ENCODE peak calls at places on chromosome 1, in nine cellular contexts. One of them, this sample, is unnamed.
A peak's percentile ranks its signal among the peaks of the same experiment; 100 is the strongest.

GRCh38 chr1:95118019-95118499 is 904 bp downstream of the TLCD4 start:
- DNase-seq in left ventricle myocardium inferior: no peak
- DNase-seq in endothelial cell of umbilical vein: no peak
- DNase-seq in aorta: no peak
- DNase-seq in naive thymus-derived CD4-positive, alpha-beta T cell: no peak
- DNase-seq in heart left ventricle: peak; percentile 42
- DNase-seq in A549: peak; percentile 11
- DNase-seq in neural progenitor cell: no peak
- DNase-seq in OCI-LY7: no peak
- DNase-seq in this sample: no peak

GRCh38 chr1:207007352-207008033 is 25.1 kb downstream of the C1orf116 start:
- DNase-seq in left ventricle myocardium inferior: no peak
- DNase-seq in endothelial cell of umbilical vein: no peak
- DNase-seq in aorta: no peak
- DNase-seq in naive thymus-derived CD4-positive, alpha-beta T cell: no peak
- DNase-seq in heart left ventricle: no peak
- DNase-seq in A549: peak; percentile 95
- DNase-seq in neural progenitor cell: peak; percentile 52
- DNase-seq in OCI-LY7: no peak
- DNase-seq in this sample: no peak

GRCh38 chr1:28126778-28127430 is 38.5 kb upstream of the EYA3 start:
- DNase-seq in left ventricle myocardium inferior: no peak
- DNase-seq in endothelial cell of umbilical vein: no peak
- DNase-seq in aorta: no peak
- DNase-seq in naive thymus-derived CD4-positive, alpha-beta T cell: no peak
- DNase-seq in heart left ventricle: no peak
- DNase-seq in A549: no peak
- DNase-seq in neural progenitor cell: no peak
- DNase-seq in OCI-LY7: no peak
- DNase-seq in this sample: no peak

GRCh38 chr1:32883973-32884372 is 2.3 kb upstream of the HPCA start:
- DNase-seq in left ventricle myocardium inferior: no peak
- DNase-seq in endothelial cell of umbilical vein: no peak
- DNase-seq in aorta: no peak
- DNase-seq in naive thymus-derived CD4-positive, alpha-beta T cell: no peak
- DNase-seq in heart left ventricle: no peak
- DNase-seq in A549: no peak
- DNase-seq in neural progenitor cell: no peak
- DNase-seq in OCI-LY7: no peak
- DNase-seq in this sample: no peak

GRCh38 chr1:171422489-171422888 is 62.8 kb upstream of the PRRC2C start:
- DNase-seq in left ventricle myocardium inferior: no peak
- DNase-seq in endothelial cell of umbilical vein: peak; percentile 21
- DNase-seq in aorta: no peak
- DNase-seq in naive thymus-derived CD4-positive, alpha-beta T cell: no peak
- DNase-seq in heart left ventricle: no peak
- DNase-seq in A549: no peak
- DNase-seq in neural progenitor cell: no peak
- DNase-seq in OCI-LY7: no peak
- DNase-seq in this sample: no peak

GRCh38 chr1:14891991-14892390 is 261.6 kb upstream of the TMEM51 start:
- DNase-seq in left ventricle myocardium inferior: no peak
- DNase-seq in endothelial cell of umbilical vein: no peak
- DNase-seq in aorta: no peak
- DNase-seq in naive thymus-derived CD4-positive, alpha-beta T cell: no peak
- DNase-seq in heart left ventricle: no peak
- DNase-seq in A549: no peak
- DNase-seq in neural progenitor cell: no peak
- DNase-seq in OCI-LY7: no peak
- DNase-seq in this sample: no peak

GRCh38 chr1:73824065-73824464 is 373.9 kb downstream of the LRRIQ3 start:
- DNase-seq in left ventricle myocardium inferior: no peak
- DNase-seq in endothelial cell of umbilical vein: no peak
- DNase-seq in aorta: no peak
- DNase-seq in naive thymus-derived CD4-positive, alpha-beta T cell: no peak
- DNase-seq in heart left ventricle: no peak
- DNase-seq in A549: no peak
- DNase-seq in neural progenitor cell: no peak
- DNase-seq in OCI-LY7: no peak
- DNase-seq in this sample: no peak

GRCh38 chr1:41783189-41783639 is 135.5 kb downstream of the HIVEP3 start:
- DNase-seq in left ventricle myocardium inferior: no peak
- DNase-seq in endothelial cell of umbilical vein: peak; percentile 71
- DNase-seq in aorta: no peak
- DNase-seq in naive thymus-derived CD4-positive, alpha-beta T cell: no peak
- DNase-seq in heart left ventricle: no peak
- DNase-seq in A549: peak; percentile 48
- DNase-seq in neural progenitor cell: no peak
- DNase-seq in OCI-LY7: no peak
- DNase-seq in this sample: no peak

GRCh38 chr1:162139398-162139685 is 69.9 kb downstream of the NOS1AP start:
- DNase-seq in left ventricle myocardium inferior: no peak
- DNase-seq in endothelial cell of umbilical vein: no peak
- DNase-seq in aorta: no peak
- DNase-seq in naive thymus-derived CD4-positive, alpha-beta T cell: no peak
- DNase-seq in heart left ventricle: no peak
- DNase-seq in A549: no peak
- DNase-seq in neural progenitor cell: no peak
- DNase-seq in OCI-LY7: no peak
- DNase-seq in this sample: no peak

GRCh38 chr1:18618546-18619466 is 11.8 kb upstream of the PAX7 start:
- DNase-seq in left ventricle myocardium inferior: no peak
- DNase-seq in endothelial cell of umbilical vein: no peak
- DNase-seq in aorta: peak; percentile 3
- DNase-seq in naive thymus-derived CD4-positive, alpha-beta T cell: no peak
- DNase-seq in heart left ventricle: no peak
- DNase-seq in A549: peak; percentile 53
- DNase-seq in neural progenitor cell: peak; percentile 59
- DNase-seq in OCI-LY7: no peak
- DNase-seq in this sample: no peak

GRCh38 chr1:8627728-8628127 is 189.7 kb downstream of the RERE start:
- DNase-seq in left ventricle myocardium inferior: no peak
- DNase-seq in endothelial cell of umbilical vein: no peak
- DNase-seq in aorta: no peak
- DNase-seq in naive thymus-derived CD4-positive, alpha-beta T cell: no peak
- DNase-seq in heart left ventricle: no peak
- DNase-seq in A549: no peak
- DNase-seq in neural progenitor cell: no peak
- DNase-seq in OCI-LY7: no peak
- DNase-seq in this sample: no peak

GRCh38 chr1:8625981-8626898 is 191.2 kb downstream of the RERE start:
- DNase-seq in left ventricle myocardium inferior: no peak
- DNase-seq in endothelial cell of umbilical vein: no peak
- DNase-seq in aorta: no peak
- DNase-seq in naive thymus-derived CD4-positive, alpha-beta T cell: no peak
- DNase-seq in heart left ventricle: no peak
- DNase-seq in A549: peak; percentile 55
- DNase-seq in neural progenitor cell: no peak
- DNase-seq in OCI-LY7: no peak
- DNase-seq in this sample: no peak

GRCh38 chr1:8631163-8631562 is 186.3 kb downstream of the RERE start:
- DNase-seq in left ventricle myocardium inferior: no peak
- DNase-seq in endothelial cell of umbilical vein: no peak
- DNase-seq in aorta: no peak
- DNase-seq in naive thymus-derived CD4-positive, alpha-beta T cell: no peak
- DNase-seq in heart left ventricle: no peak
- DNase-seq in A549: no peak
- DNase-seq in neural progenitor cell: no peak
- DNase-seq in OCI-LY7: no peak
- DNase-seq in this sample: no peak

GRCh38 chr1:8629241-8630091 is 188.0 kb downstream of the RERE start:
- DNase-seq in left ventricle myocardium inferior: no peak
- DNase-seq in endothelial cell of umbilical vein: no peak
- DNase-seq in aorta: no peak
- DNase-seq in naive thymus-derived CD4-positive, alpha-beta T cell: no peak
- DNase-seq in heart left ventricle: no peak
- DNase-seq in A549: no peak
- DNase-seq in neural progenitor cell: no peak
- DNase-seq in OCI-LY7: peak; percentile 26
- DNase-seq in this sample: no peak

GRCh38 chr1:8625480-8625879 is 192.0 kb downstream of the RERE start:
- DNase-seq in left ventricle myocardium inferior: no peak
- DNase-seq in endothelial cell of umbilical vein: no peak
- DNase-seq in aorta: no peak
- DNase-seq in naive thymus-derived CD4-positive, alpha-beta T cell: no peak
- DNase-seq in heart left ventricle: no peak
- DNase-seq in A549: no peak
- DNase-seq in neural progenitor cell: no peak
- DNase-seq in OCI-LY7: no peak
- DNase-seq in this sample: no peak
- H3K4me1 ChIP-seq in left ventricle myocardium inferior: peaks cover 57% of the 10 kb centered on the region
- H3K4me1 ChIP-seq in endothelial cell of umbilical vein: peaks cover 4% of the 10 kb centered on the region
- H3K4me1 ChIP-seq in aorta: no peaks in the 10 kb centered on the region
- H3K4me1 ChIP-seq in naive thymus-derived CD4-positive, alpha-beta T cell: peaks cover 6% of the 10 kb centered on the region
- H3K4me1 ChIP-seq in heart left ventricle: peaks cover 52% of the 10 kb centered on the region
- H3K4me1 ChIP-seq in A549: peaks cover 48% of the 10 kb centered on the region
- H3K4me1 ChIP-seq in neural progenitor cell: peaks cover 47% of the 10 kb centered on the region
- H3K4me1 ChIP-seq in OCI-LY7: peaks cover 20% of the 10 kb centered on the region
- H3K4me1 ChIP-seq in this sample: no peaks in the 10 kb centered on the region

GRCh38 chr1:198901280-198901679 is 262.4 kb downstream of the PTPRC start:
- DNase-seq in left ventricle myocardium inferior: no peak
- DNase-seq in endothelial cell of umbilical vein: no peak
- DNase-seq in aorta: no peak
- DNase-seq in naive thymus-derived CD4-positive, alpha-beta T cell: no peak
- DNase-seq in heart left ventricle: no peak
- DNase-seq in A549: no peak
- DNase-seq in neural progenitor cell: no peak
- DNase-seq in OCI-LY7: no peak
- DNase-seq in this sample: no peak

GRCh38 chr1:198903203-198903602 is 264.4 kb downstream of the PTPRC start:
- DNase-seq in left ventricle myocardium inferior: no peak
- DNase-seq in endothelial cell of umbilical vein: no peak
- DNase-seq in aorta: no peak
- DNase-seq in naive thymus-derived CD4-positive, alpha-beta T cell: no peak
- DNase-seq in heart left ventricle: peak; percentile 19
- DNase-seq in A549: no peak
- DNase-seq in neural progenitor cell: peak; percentile 55
- DNase-seq in OCI-LY7: no peak
- DNase-seq in this sample: no peak

GRCh38 chr1:198906739-198907422 is 268.0 kb downstream of the PTPRC start:
- DNase-seq in left ventricle myocardium inferior: no peak
- DNase-seq in endothelial cell of umbilical vein: no peak
- DNase-seq in aorta: no peak
- DNase-seq in naive thymus-derived CD4-positive, alpha-beta T cell: peak; percentile 15
- DNase-seq in heart left ventricle: no peak
- DNase-seq in A549: no peak
- DNase-seq in neural progenitor cell: no peak
- DNase-seq in OCI-LY7: no peak
- DNase-seq in this sample: no peak

GRCh38 chr1:198904356-198904755 is 265.5 kb downstream of the PTPRC start:
- DNase-seq in left ventricle myocardium inferior: no peak
- DNase-seq in endothelial cell of umbilical vein: no peak
- DNase-seq in aorta: no peak
- DNase-seq in naive thymus-derived CD4-positive, alpha-beta T cell: no peak
- DNase-seq in heart left ventricle: no peak
- DNase-seq in A549: no peak
- DNase-seq in neural progenitor cell: no peak
- DNase-seq in OCI-LY7: no peak
- DNase-seq in this sample: no peak

GRCh38 chr1:198902616-198903140 is 263.8 kb downstream of the PTPRC start:
- DNase-seq in left ventricle myocardium inferior: no peak
- DNase-seq in endothelial cell of umbilical vein: no peak
- DNase-seq in aorta: no peak
- DNase-seq in naive thymus-derived CD4-positive, alpha-beta T cell: no peak
- DNase-seq in heart left ventricle: peak; percentile 25
- DNase-seq in A549: no peak
- DNase-seq in neural progenitor cell: peak; percentile 11
- DNase-seq in OCI-LY7: no peak
- DNase-seq in this sample: no peak
- H3K4me1 ChIP-seq in left ventricle myocardium inferior: peaks cover 52% of the 10 kb centered on the region
- H3K4me1 ChIP-seq in endothelial cell of umbilical vein: peaks cover 13% of the 10 kb centered on the region
- H3K4me1 ChIP-seq in aorta: no peaks in the 10 kb centered on the region
- H3K4me1 ChIP-seq in naive thymus-derived CD4-positive, alpha-beta T cell: peaks cover 10% of the 10 kb centered on the region
- H3K4me1 ChIP-seq in heart left ventricle: peaks cover 41% of the 10 kb centered on the region
- H3K4me1 ChIP-seq in A549: peaks cover 5% of the 10 kb centered on the region
- H3K4me1 ChIP-seq in neural progenitor cell: peaks cover 9% of the 10 kb centered on the region
- H3K4me1 ChIP-seq in OCI-LY7: peaks cover 3% of the 10 kb centered on the region
- H3K4me1 ChIP-seq in this sample: no peaks in the 10 kb centered on the region

DNA sequence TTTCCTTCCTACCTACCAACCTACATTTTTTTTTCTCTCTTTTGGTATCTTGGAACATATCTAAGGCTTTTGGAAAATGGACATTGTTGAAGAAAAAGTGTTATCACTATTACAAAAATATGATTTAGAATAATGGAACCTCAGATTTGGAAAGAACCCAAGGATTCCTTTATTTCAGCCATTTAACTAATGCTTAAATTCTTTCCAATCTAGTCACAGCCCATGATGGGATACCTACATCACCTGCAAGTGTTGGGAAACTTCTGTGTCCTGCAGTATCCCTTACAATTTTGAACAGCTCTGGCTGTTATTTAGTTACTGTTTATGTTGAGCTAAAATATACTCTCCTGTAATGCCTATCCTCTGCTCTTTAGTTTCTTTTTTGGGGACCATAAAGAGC is 22.3 kb upstream of the APOBEC4 start:
- DNase-seq in left ventricle myocardium inferior: no peak
- DNase-seq in endothelial cell of umbilical vein: no peak
- DNase-seq in aorta: no peak
- DNase-seq in naive thymus-derived CD4-positive, alpha-beta T cell: no peak
- DNase-seq in heart left ventricle: no peak
- DNase-seq in A549: no peak
- DNase-seq in neural progenitor cell: no peak
- DNase-seq in OCI-LY7: no peak
- DNase-seq in this sample: no peak
- H3K4me1 ChIP-seq in left ventricle myocardium inferior: peaks cover 25% of the 10 kb centered on the region
- H3K4me1 ChIP-seq in endothelial cell of umbilical vein: no peaks in the 10 kb centered on the region
- H3K4me1 ChIP-seq in aorta: no peaks in the 10 kb centered on the region
- H3K4me1 ChIP-seq in naive thymus-derived CD4-positive, alpha-beta T cell: no peaks in the 10 kb centered on the region
- H3K4me1 ChIP-seq in heart left ventricle: peaks cover 30% of the 10 kb centered on the region
- H3K4me1 ChIP-seq in A549: no peaks in the 10 kb centered on the region
- H3K4me1 ChIP-seq in neural progenitor cell: no peaks in the 10 kb centered on the region
- H3K4me1 ChIP-seq in OCI-LY7: no peaks in the 10 kb centered on the region
- H3K4me1 ChIP-seq in this sample: no peaks in the 10 kb centered on the region

GRCh38 chr1:11934295-11935039 is at the start of gene PLOD1:
- DNase-seq in left ventricle myocardium inferior: peak; percentile 92
- DNase-seq in endothelial cell of umbilical vein: peak; percentile 91
- DNase-seq in aorta: peak; percentile 97
- DNase-seq in naive thymus-derived CD4-positive, alpha-beta T cell: peak; percentile 67
- DNase-seq in heart left ventricle: peak; percentile 91
- DNase-seq in A549: peak; percentile 83
- DNase-seq in neural progenitor cell: peak; percentile 79
- DNase-seq in OCI-LY7: peak; percentile 76
- DNase-seq in this sample: peak; percentile 94

GRCh38 chr1:11938722-11939526 is 4.4 kb downstream of the PLOD1 start:
- DNase-seq in left ventricle myocardium inferior: peak; percentile 86
- DNase-seq in endothelial cell of umbilical vein: no peak
- DNase-seq in aorta: no peak
- DNase-seq in naive thymus-derived CD4-positive, alpha-beta T cell: no peak
- DNase-seq in heart left ventricle: peak; percentile 92
- DNase-seq in A549: no peak
- DNase-seq in neural progenitor cell: no peak
- DNase-seq in OCI-LY7: no peak
- DNase-seq in this sample: no peak

GRCh38 chr1:11930571-11931445 is 3.7 kb upstream of the PLOD1 start:
- DNase-seq in left ventricle myocardium inferior: peak; percentile 53
- DNase-seq in endothelial cell of umbilical vein: peak; percentile 89
- DNase-seq in aorta: no peak
- DNase-seq in naive thymus-derived CD4-positive, alpha-beta T cell: no peak
- DNase-seq in heart left ventricle: peak; percentile 60
- DNase-seq in A549: no peak
- DNase-seq in neural progenitor cell: no peak
- DNase-seq in OCI-LY7: no peak
- DNase-seq in this sample: no peak

GRCh38 chr1:11931845-11932244 is 2.7 kb upstream of the PLOD1 start:
- DNase-seq in left ventricle myocardium inferior: no peak
- DNase-seq in endothelial cell of umbilical vein: no peak
- DNase-seq in aorta: no peak
- DNase-seq in naive thymus-derived CD4-positive, alpha-beta T cell: no peak
- DNase-seq in heart left ventricle: no peak
- DNase-seq in A549: no peak
- DNase-seq in neural progenitor cell: no peak
- DNase-seq in OCI-LY7: no peak
- DNase-seq in this sample: no peak

GRCh38 chr1:11935040-11935378 is 492 bp downstream of the PLOD1 start:
- DNase-seq in left ventricle myocardium inferior: no peak
- DNase-seq in endothelial cell of umbilical vein: no peak
- DNase-seq in aorta: no peak
- DNase-seq in naive thymus-derived CD4-positive, alpha-beta T cell: no peak
- DNase-seq in heart left ventricle: no peak
- DNase-seq in A549: no peak
- DNase-seq in neural progenitor cell: no peak
- DNase-seq in OCI-LY7: no peak
- DNase-seq in this sample: no peak
- H3K4me1 ChIP-seq in left ventricle myocardium inferior: peaks cover 81% of the 10 kb centered on the region
- H3K4me1 ChIP-seq in endothelial cell of umbilical vein: peaks cover 28% of the 10 kb centered on the region
- H3K4me1 ChIP-seq in aorta: peaks cover 1% of the 10 kb centered on the region
- H3K4me1 ChIP-seq in naive thymus-derived CD4-positive, alpha-beta T cell: peaks cover 7% of the 10 kb centered on the region
- H3K4me1 ChIP-seq in heart left ventricle: peaks cover 70% of the 10 kb centered on the region
- H3K4me1 ChIP-seq in A549: peaks cover 21% of the 10 kb centered on the region
- H3K4me1 ChIP-seq in neural progenitor cell: peaks cover 8% of the 10 kb centered on the region
- H3K4me1 ChIP-seq in OCI-LY7: peaks cover 26% of the 10 kb centered on the region
- H3K4me1 ChIP-seq in this sample: no peaks in the 10 kb centered on the region

This sample was measured in right lobe of liver.